ENCODE peak calls at places on chromosomes 13 and 19, in seven cellular contexts. C, V, A, G, R, M and U are unnamed samples.

GRCh38 chr19:52651956-52652355 is 13.8 kb upstream of the ZNF83 start:
- DNase-seq in C (no peak), V (no peak), A (no peak), G (no peak), R (no peak), M (no peak), U (no peak)

GRCh38 chr19:50531171-50531612 is 17.5 kb upstream of the ASPDH start:
- DNase-seq in C (no peak), V (no peak), A (no peak), G (peak; percentile 40), R (no peak), M (no peak), U (no peak)

GRCh38 chr19:54207908-54208783 is 7.5 kb downstream of the RPS9 start:
- DNase-seq in C (peak; percentile 52), V (peak; percentile 71), A (peak; percentile 69), G (peak; percentile 94), R (peak; percentile 89), M (peak; percentile 72), U (no peak)

GRCh38 chr13:83297591-83298305 is 584.5 kb downstream of the SLITRK1 start:
- DNase-seq in C (no peak), V (no peak), A (no peak), G (no peak), R (no peak), M (no peak), U (no peak)

GRCh38 chr19:54156953-54157352 is 2.6 kb downstream of the LENG1 start:
- DNase-seq in C (no peak), V (no peak), A (no peak), G (no peak), R (no peak), M (no peak), U (no peak)

GRCh38 chr19:36182612-36183454 is 30.6 kb upstream of the COX7A1 start:
- DNase-seq in C (no peak), V (no peak), A (no peak), G (no peak), R (no peak), M (no peak), U (no peak)

GRCh38 chr19:14383898-14384669 is 2.8 kb downstream of the ADGRE5 start:
- DNase-seq in C (no peak), V (no peak), A (no peak), G (peak; percentile 72), R (peak; percentile 84), M (peak; percentile 41), U (no peak)

GRCh38 chr19:536031-536880 is 4.7 kb downstream of the CDC34 start:
- DNase-seq in C (no peak), V (no peak), A (no peak), G (no peak), R (no peak), M (no peak), U (no peak)

GRCh38 chr13:44747179-44747578 is 171.0 kb upstream of the TSC22D1 start:
- DNase-seq in C (peak; percentile 47), V (no peak), A (peak; percentile 58), G (no peak), R (no peak), M (peak; percentile 30), U (no peak)

GRCh38 chr19:42989851-42990250 is 36.4 kb downstream of the PSG11 start:
- DNase-seq in C (no peak), V (no peak), A (no peak), G (no peak), R (no peak), M (no peak), U (no peak)

GRCh38 chr13:59991395-59991794 is 172.3 kb downstream of the DIAPH3 start:
- DNase-seq in C (no peak), V (no peak), A (no peak), G (no peak), R (no peak), M (no peak), U (no peak)

GRCh38 chr13:44237276-44237767 is 136.3 kb upstream of the SERP2 start:
- DNase-seq in C (peak; percentile 46), V (no peak), A (peak; percentile 36), G (no peak), R (peak; percentile 92), M (peak; percentile 82), U (no peak)

GRCh38 chr13:51978836-51979556 is 32.3 kb downstream of the ATP7B start:
- DNase-seq in C (no peak), V (no peak), A (peak; percentile 21), G (peak; percentile 80), R (no peak), M (no peak), U (no peak)

GRCh38 chr19:49805822-49806612 is 7.1 kb downstream of the FUZ start:
- DNase-seq in C (no peak), V (no peak), A (no peak), G (no peak), R (no peak), M (no peak), U (no peak)

GRCh38 chr13:44734204-44734707 is 158.1 kb upstream of the TSC22D1 start:
- DNase-seq in C (peak; percentile 51), V (peak; percentile 91), A (peak; percentile 70), G (no peak), R (no peak), M (peak; percentile 62), U (no peak)

GRCh38 chr13:112172641-112173171 is 105.8 kb downstream of the SOX1 start:
- DNase-seq in C (no peak), V (no peak), A (no peak), G (no peak), R (no peak), M (no peak), U (no peak)

GRCh38 chr19:38394488-38394887 is 6.0 kb downstream of the SPRED3 start:
- DNase-seq in C (no peak), V (no peak), A (no peak), G (no peak), R (no peak), M (no peak), U (peak; percentile 59)

GRCh38 chr19:33717878-33718277 is 78.8 kb upstream of the KCTD15 start:
- DNase-seq in C (no peak), V (no peak), A (no peak), G (no peak), R (no peak), M (no peak), U (no peak)

GRCh38 chr19:40592170-40592569 is 9.0 kb upstream of the LTBP4 start:
- DNase-seq in C (no peak), V (no peak), A (no peak), G (peak; percentile 48), R (no peak), M (no peak), U (no peak)

GRCh38 chr19:869245-870177 is 10.0 kb downstream of the CFD start:
- DNase-seq in C (peak; percentile 66), V (no peak), A (peak; percentile 40), G (peak; percentile 56), R (peak; percentile 96), M (peak; percentile 66), U (no peak)

GRCh38 chr13:30341815-30342570 is 34.6 kb upstream of the KATNAL1 start:
- DNase-seq in C (peak; percentile 89), V (peak; percentile 85), A (peak; percentile 90), G (no peak), R (peak; percentile 97), M (peak; percentile 82), U (no peak)

GRCh38 chr13:104975272-104975671 is 1560.2 kb downstream of the EFNB2 start:
- DNase-seq in C (no peak), V (no peak), A (no peak), G (no peak), R (no peak), M (no peak), U (no peak)

GRCh38 chr13:97346561-97347254 is 87.3 kb upstream of the RAP2A start:
- DNase-seq in C (no peak), V (no peak), A (no peak), G (no peak), R (no peak), M (no peak), U (no peak)

GRCh38 chr13:45238945-45239795 is 38.3 kb upstream of the KCTD4 start:
- DNase-seq in C (no peak), V (no peak), A (no peak), G (no peak), R (no peak), M (no peak), U (no peak)

GRCh38 chr19:10811391-10812111 is 24.5 kb downstream of the TMED1 start:
- DNase-seq in C (no peak), V (no peak), A (no peak), G (peak; percentile 91), R (no peak), M (no peak), U (no peak)

DNA sequence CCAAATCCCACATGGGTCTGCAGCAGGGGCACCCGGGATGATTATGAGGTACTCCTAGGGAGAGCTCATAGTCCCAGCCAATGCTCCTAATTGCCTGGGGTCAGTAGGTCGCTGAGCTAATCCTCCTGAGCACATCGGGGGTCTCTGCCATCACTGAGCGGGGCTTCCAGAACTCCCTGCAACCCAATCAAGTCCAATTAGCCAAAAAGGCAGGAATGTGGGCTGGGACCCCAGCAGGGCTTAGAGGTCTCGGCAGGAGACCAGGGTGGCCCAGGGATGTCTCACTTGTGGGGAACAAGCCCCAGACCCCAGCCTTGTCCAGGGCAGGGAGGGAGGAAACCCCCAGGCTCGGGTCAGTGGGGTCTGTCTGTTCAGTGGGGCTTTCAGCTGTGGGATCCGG is 17.1 kb upstream of the CPAMD8 start:
- DNase-seq in C (no peak), V (no peak), A (no peak), G (no peak), R (no peak), M (no peak), U (no peak)
- H3K9me3 ChIP-seq in C (no peaks in the 10 kb centered on the region), V (no peaks in the 10 kb centered on the region), A (no peaks in the 10 kb centered on the region), G (no peaks in the 10 kb centered on the region), R (no peaks in the 10 kb centered on the region), M (no peaks in the 10 kb centered on the region), U (no peaks in the 10 kb centered on the region)

GRCh38 chr13:24065172-24065571 is 95.3 kb upstream of the SPATA13 start:
- DNase-seq in C (no peak), V (no peak), A (no peak), G (no peak), R (no peak), M (no peak), U (no peak)
- H3K9me3 ChIP-seq in C (no peaks in the 10 kb centered on the region), V (no peaks in the 10 kb centered on the region), A (no peaks in the 10 kb centered on the region), G (no peaks in the 10 kb centered on the region), R (no peaks in the 10 kb centered on the region), M (no peaks in the 10 kb centered on the region), U (no peaks in the 10 kb centered on the region)

GRCh38 chr19:57914517-57914916 is 1.9 kb downstream of the ZNF417 start:
- DNase-seq in C (no peak), V (no peak), A (no peak), G (no peak), R (no peak), M (no peak), U (no peak)
- H3K9me3 ChIP-seq in C (peaks cover 44% of the 10 kb centered on the region), V (peaks cover 10% of the 10 kb centered on the region), A (no peaks in the 10 kb centered on the region), G (no peaks in the 10 kb centered on the region), R (peaks cover 10% of the 10 kb centered on the region), M (no peaks in the 10 kb centered on the region), U (peaks cover 6% of the 10 kb centered on the region)

DNA sequence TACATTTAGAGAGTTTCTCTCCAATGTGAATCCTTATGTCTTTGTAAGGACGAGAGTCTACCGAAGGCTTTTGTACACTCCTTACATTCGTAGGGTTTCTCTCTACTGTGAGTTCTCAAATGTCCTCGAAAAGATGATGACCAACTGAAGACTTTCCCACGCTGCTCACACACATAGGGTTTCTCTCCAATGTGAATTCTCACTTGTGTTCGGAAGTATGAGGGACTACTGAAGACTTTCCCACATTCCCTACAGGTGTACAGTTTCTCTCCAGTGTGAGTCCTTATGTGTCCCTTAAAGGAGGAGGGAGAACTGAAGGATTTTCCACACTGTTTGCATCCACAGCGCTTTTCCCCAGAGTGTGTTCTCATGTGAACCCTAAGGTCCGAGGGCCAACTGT is 4.0 kb upstream of the ZNF57 start:
- DNase-seq in C (no peak), V (no peak), A (no peak), G (no peak), R (no peak), M (no peak), U (no peak)
- H3K9me3 ChIP-seq in C (peaks cover 25% of the 10 kb centered on the region), V (no peaks in the 10 kb centered on the region), A (no peaks in the 10 kb centered on the region), G (peaks cover 7% of the 10 kb centered on the region), R (no peaks in the 10 kb centered on the region), M (peaks cover 6% of the 10 kb centered on the region), U (peaks cover 7% of the 10 kb centered on the region)